ENCODE peak calls at places on chromosomes 13 and 19, in five cellular contexts. N, L, I, Y and W are unnamed samples. For H3K4me1, the result is how much of the 10 kb centered on the place peaks cover.

GRCh38 chr19:55452381-55453325 is 8.8 kb downstream of the ISOC2 start:
- DNase-seq in L (peak), I (peak), Y (peak), N (no peak), W (peak)

GRCh38 chr13:48402325-48402962 is 10.5 kb downstream of the LPAR6 start:
- DNase-seq in N (no peak), I (no peak), Y (no peak), L (no peak), W (no peak)

GRCh38 chr19:13053761-13054604 is 48.7 kb downstream of the LYL1 start:
- DNase-seq in L (peak), I (peak), N (no peak), Y (peak), W (peak)

GRCh38 chr19:47663911-47664771 is 49.1 kb upstream of the EHD2 start:
- DNase-seq in Y (no peak), L (peak), I (peak), N (no peak), W (peak)

GRCh38 chr13:51955841-51956603 is 55.2 kb downstream of the ATP7B start:
- DNase-seq in Y (no peak), N (no peak), I (no peak), L (peak), W (no peak)

GRCh38 chr13:113748101-113748861 is 10.7 kb upstream of the TMEM255B start:
- DNase-seq in N (no peak), I (no peak), Y (peak), L (no peak), W (peak)

GRCh38 chr13:113636266-113636963 is 21.6 kb downstream of the ATP4B start:
- DNase-seq in I (no peak), Y (no peak), N (no peak), L (no peak), W (peak)

GRCh38 chr19:6718111-6718740 is 2.2 kb downstream of the C3 start:
- DNase-seq in Y (peak), L (no peak), N (no peak), I (no peak), W (peak)

GRCh38 chr13:108326318-108326717 is 56.8 kb downstream of the TNFSF13B start:
- DNase-seq in Y (no peak), I (no peak), L (peak), N (no peak), W (no peak)

GRCh38 chr19:55590109-55590508 is 9.2 kb downstream of the FIZ1 start:
- DNase-seq in N (no peak), L (no peak), I (no peak), Y (no peak), W (no peak)

GRCh38 chr13:98284677-98285076 is 107.6 kb upstream of the RNF113B start:
- DNase-seq in I (no peak), N (no peak), Y (no peak), L (no peak), W (no peak)

GRCh38 chr13:31111136-31111535 is 50.6 kb downstream of the HSPH1 start:
- DNase-seq in L (no peak), Y (no peak), N (no peak), I (no peak), W (no peak)

GRCh38 chr19:35269425-35270117 is 809 bp downstream of the USF2 start:
- DNase-seq in I (peak), L (peak), N (no peak), Y (peak), W (peak)

GRCh38 chr13:99777873-99778272 is 193.7 kb downstream of the ZIC5 start:
- DNase-seq in Y (no peak), I (no peak), L (no peak), N (no peak), W (no peak)

GRCh38 chr13:20616059-20616797 is 49.3 kb downstream of the IFT88 start:
- DNase-seq in L (no peak), N (no peak), Y (no peak), I (no peak), W (no peak)

GRCh38 chr13:98466634-98467236 is 110.2 kb downstream of the STK24 start:
- DNase-seq in L (peak), I (peak), N (no peak), Y (no peak), W (peak)

GRCh38 chr19:58338825-58339558 is 12.2 kb downstream of the ZSCAN22 start:
- DNase-seq in L (no peak), Y (no peak), N (no peak), I (no peak), W (no peak)

GRCh38 chr13:39263033-39263432 is 224.8 kb downstream of the NHLRC3 start:
- DNase-seq in Y (no peak), L (peak), I (peak), N (peak), W (no peak)

GRCh38 chr19:13547102-13547501 is 40.8 kb upstream of the CACNA1A start:
- DNase-seq in Y (no peak), I (no peak), L (no peak), N (no peak), W (no peak)

GRCh38 chr13:94329754-94330551 is 149.5 kb downstream of the DCT start:
- DNase-seq in Y (no peak), I (peak), N (no peak), L (no peak), W (no peak)

GRCh38 chr13:94329277-94329676 is 150.2 kb downstream of the DCT start:
- DNase-seq in N (no peak), L (no peak), Y (no peak), I (no peak), W (no peak)

GRCh38 chr13:94332360-94333040 is 147.0 kb downstream of the DCT start:
- DNase-seq in Y (no peak), I (no peak), N (no peak), L (no peak), W (no peak)

GRCh38 chr13:94331281-94331680 is 148.2 kb downstream of the DCT start:
- DNase-seq in I (no peak), L (no peak), Y (no peak), N (no peak), W (no peak)

GRCh38 chr13:94330552-94331071 is 148.9 kb downstream of the DCT start:
- DNase-seq in L (no peak), N (no peak), Y (no peak), I (no peak), W (no peak)
- H3K4me1 ChIP-seq in L (under half), N (under half), Y (under half), I (under half), W (under half)

GRCh38 chr19:45164577-45165335 is 4.0 kb upstream of the NKPD1 start:
- DNase-seq in Y (no peak), I (no peak), N (no peak), L (peak), W (peak)
- H3K4me3 ChIP-seq in Y (no peak), I (no peak), N (no peak), L (no peak), W (no peak)

DNA sequence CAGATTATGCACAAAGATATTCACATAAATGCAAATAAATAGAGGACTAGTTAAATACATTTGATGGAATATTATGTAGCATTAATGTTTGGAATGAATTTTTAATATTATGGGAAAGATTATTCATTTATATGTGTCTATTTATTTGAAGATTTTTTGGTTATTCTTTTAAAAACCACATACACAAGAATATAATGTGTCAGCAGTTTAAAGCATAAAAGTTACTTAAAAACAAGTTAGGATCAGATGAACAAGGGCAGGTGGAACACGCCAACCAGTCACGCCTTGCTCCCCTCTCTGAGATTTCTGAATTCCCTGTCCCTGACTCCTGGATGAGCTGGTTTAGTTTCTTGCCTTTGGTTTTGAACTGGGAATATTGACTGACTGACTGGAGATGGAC is 51.2 kb upstream of the RFC3 start:
- DNase-seq in L (no peak), N (no peak), I (no peak), Y (no peak), W (no peak)
- H3K4me1 ChIP-seq in L (under half), N (under half), I (under half), Y (under half), W (under half)

GRCh38 chr19:18007939-18008673 is at the start of gene ARRDC2:
- DNase-seq in L (peak), N (peak), Y (peak), I (peak), W (peak)

GRCh38 chr19:18007605-18007938 is 398 bp upstream of the ARRDC2 start:
- DNase-seq in Y (no peak), N (no peak), I (no peak), L (no peak), W (no peak)

GRCh38 chr19:18009412-18010066 is 1.6 kb downstream of the ARRDC2 start:
- DNase-seq in L (no peak), Y (no peak), N (no peak), I (no peak), W (no peak)

GRCh38 chr19:18008814-18009213 is 844 bp downstream of the ARRDC2 start:
- DNase-seq in L (no peak), Y (no peak), N (no peak), I (no peak), W (no peak)

DNA sequence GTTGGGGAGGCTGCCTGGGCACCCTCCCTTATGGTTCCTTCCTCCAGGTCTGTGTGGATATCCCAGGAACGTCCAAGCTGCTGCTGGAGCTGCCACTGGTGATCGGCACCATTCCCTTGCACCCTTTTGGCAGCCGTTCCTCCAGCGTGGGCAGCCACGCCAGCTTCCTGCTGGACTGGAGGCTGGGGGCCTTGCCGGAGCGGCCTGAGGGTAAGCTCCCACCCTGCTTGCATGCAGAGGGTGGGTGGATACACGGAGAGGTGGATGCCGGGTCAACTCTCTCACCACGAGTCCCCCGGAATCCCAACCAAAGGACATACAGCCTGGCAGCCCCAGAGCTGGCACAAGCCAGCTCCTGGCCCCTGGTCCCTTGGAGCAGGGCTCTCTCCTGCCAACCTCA is 2.2 kb downstream of the ARRDC2 start:
- DNase-seq in Y (no peak), N (no peak), L (no peak), I (no peak), W (no peak)
- H3K4me3 ChIP-seq in Y (peak), N (no peak), L (no peak), I (peak), W (peak)

GRCh38 chr13:57018915-57019314 is 121.8 kb upstream of the PRR20A start:
- DNase-seq in L (peak), N (no peak), Y (no peak), I (no peak), W (no peak)
- H3K4me1 ChIP-seq in L (under half), N (under half), Y (under half), I (under half), W (under half)

GRCh38 chr19:28727133-28727834 is 485.7 kb downstream of the UQCRFS1 start:
- DNase-seq in Y (peak), I (no peak), L (peak), N (peak), W (peak)
- H3K4me3 ChIP-seq in Y (no peak), I (peak), L (no peak), N (peak), W (no peak)

GRCh38 chr13:110616103-110617101 is 1.1 kb downstream of the NAXD start:
- DNase-seq in Y (no peak), I (no peak), L (peak), N (no peak), W (peak)

GRCh38 chr13:110620596-110620995 is 5.3 kb downstream of the NAXD start:
- DNase-seq in L (no peak), N (no peak), Y (no peak), I (no peak), W (no peak)

GRCh38 chr13:110617326-110618072 is 2.2 kb downstream of the NAXD start:
- DNase-seq in L (peak), N (no peak), I (peak), Y (no peak), W (no peak)

GRCh38 chr13:110618167-110618566 is 2.8 kb downstream of the NAXD start:
- DNase-seq in N (no peak), Y (no peak), I (no peak), L (no peak), W (no peak)

DNA sequence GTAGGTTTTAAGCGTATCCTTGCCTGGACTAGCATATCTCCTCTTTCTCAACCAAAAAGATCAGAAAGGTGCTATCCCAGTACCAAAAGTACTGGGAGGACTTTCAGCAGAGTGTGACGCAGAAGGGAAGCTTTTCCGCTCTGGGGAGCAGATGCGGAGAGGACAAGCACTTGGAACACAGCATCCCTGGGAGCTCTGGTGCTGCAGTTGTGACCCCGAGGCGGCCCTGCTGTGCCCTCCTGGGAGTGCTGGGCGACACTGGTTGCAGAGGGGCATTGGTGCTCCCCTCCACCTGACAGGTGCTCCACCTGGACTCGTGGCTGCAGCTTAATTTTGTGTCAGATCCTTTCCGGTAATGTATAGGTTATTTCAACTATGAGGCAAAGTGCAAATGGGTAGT is 3.4 kb downstream of the NAXD start:
- DNase-seq in L (no peak), I (no peak), N (no peak), Y (no peak), W (no peak)
- H3K4me1 ChIP-seq in L (under half), I (under half), N (under half), Y (half or more), W (under half)

DNA sequence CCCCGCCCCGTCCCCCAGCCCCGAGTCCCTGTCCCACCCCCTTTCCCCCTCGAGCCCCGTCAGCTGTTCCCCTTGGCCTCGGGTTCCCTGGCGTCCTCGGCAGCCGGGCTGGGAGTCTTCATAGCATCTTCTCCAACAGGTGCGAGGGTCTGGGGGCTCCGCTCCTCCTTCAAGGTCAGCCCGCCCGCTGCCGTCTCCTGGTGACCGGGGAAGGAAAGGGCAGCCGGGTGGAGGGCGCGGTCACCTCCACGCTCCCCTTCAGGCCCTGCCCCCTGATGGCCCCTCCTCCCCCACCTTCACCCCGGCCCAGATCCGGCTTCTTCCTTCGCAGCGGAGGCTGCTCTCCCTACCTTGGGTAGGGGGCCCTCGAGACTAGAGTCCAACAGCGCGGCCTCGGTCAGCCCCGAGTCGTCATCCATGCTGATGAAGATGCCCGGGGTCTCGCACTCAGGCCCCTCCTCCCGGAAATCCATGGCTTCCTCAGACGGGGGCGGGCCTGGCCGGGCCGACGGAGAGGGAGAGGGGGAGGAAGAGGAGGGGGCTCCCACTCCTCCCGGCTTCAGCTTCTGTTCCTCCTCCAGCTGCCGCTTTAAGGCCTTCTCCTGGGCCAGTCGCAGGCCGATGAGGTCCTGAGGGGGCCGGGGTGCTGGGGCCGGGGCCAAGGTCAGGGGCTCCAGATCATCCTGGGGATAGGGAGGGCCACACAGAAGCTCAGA is 551 bp upstream of the RSPH6A start:
- DNase-seq in N (peak), L (no peak), I (no peak), Y (no peak), W (no peak)
- H3K4me3 ChIP-seq in N (peak), L (no peak), I (peak), Y (peak), W (no peak)